ENCODE peak calls at places on chromosomes 6 and 20, in seven cellular contexts. M is HCT116, N is heart left ventricle, G is neural progenitor cell, K is fibroblast of lung, Q is uterus, D is esophagus squamous epithelium. I is an unnamed sample.

GRCh38 chr6:159249752-159250151 is 80.6 kb downstream of the FNDC1 start:
- DNase-seq in D (no peak), M (no peak), G (no peak), Q (no peak), K (no peak), N (no peak), I (no peak)

GRCh38 chr6:38760097-38760496 is 45.0 kb downstream of the DNAH8 start:
- DNase-seq in Q (no peak), N (no peak), G (no peak), K (no peak), D (no peak), M (no peak), I (no peak)

GRCh38 chr6:157556671-157557430 is 175.9 kb downstream of the ZDHHC14 start:
- DNase-seq in N (no peak), D (no peak), K (no peak), M (no peak), G (no peak), Q (no peak), I (no peak)

GRCh38 chr20:35601021-35601973 is 14.3 kb upstream of the SPAG4 start:
- DNase-seq in N (peak; percentile 63), Q (peak; percentile 79), G (peak; percentile 92), K (peak; percentile 72), M (no peak), D (no peak), I (no peak)

GRCh38 chr6:17585766-17586502 is 14.2 kb upstream of the FAM8A1 start:
- DNase-seq in G (peak; percentile 8), D (no peak), N (no peak), M (peak; percentile 88), K (no peak), Q (no peak), I (no peak)

GRCh38 chr20:17431621-17432364 is 99.4 kb downstream of the BFSP1 start:
- DNase-seq in K (peak; percentile 64), N (peak; percentile 16), Q (peak; percentile 26), G (peak; percentile 77), D (no peak), M (peak; percentile 19), I (no peak)

GRCh38 chr6:131954099-131954774 is 3.1 kb upstream of the CCN2 start:
- DNase-seq in Q (no peak), G (no peak), K (peak; percentile 53), D (no peak), M (no peak), N (no peak), I (no peak)

GRCh38 chr20:35854697-35855434 is 83.1 kb downstream of the PHF20 start:
- DNase-seq in Q (no peak), G (no peak), K (no peak), D (no peak), N (no peak), M (no peak), I (no peak)

GRCh38 chr6:37493047-37493995 is 6.4 kb downstream of the CCDC167 start:
- DNase-seq in Q (no peak), K (no peak), M (no peak), D (no peak), N (no peak), G (no peak), I (no peak)

GRCh38 chr20:61813791-61814190 is 251.9 kb downstream of the TAF4 start:
- DNase-seq in K (no peak), D (no peak), Q (no peak), N (no peak), M (no peak), G (no peak), I (no peak)

GRCh38 chr20:19730716-19731115 is 27.3 kb upstream of the RIN2 start:
- DNase-seq in N (no peak), G (no peak), M (no peak), Q (no peak), K (no peak), D (no peak), I (no peak)

GRCh38 chr6:112466378-112467151 is 119.4 kb downstream of the RFPL4B start:
- DNase-seq in N (no peak), D (no peak), Q (no peak), K (peak; percentile 26), G (no peak), M (no peak), I (no peak)

GRCh38 chr20:49636447-49636846 is 68.5 kb upstream of the PTGIS start:
- DNase-seq in M (no peak), Q (no peak), K (no peak), N (peak; percentile 58), D (no peak), G (no peak), I (no peak)

GRCh38 chr6:83071707-83072106 is 4.2 kb downstream of the DOP1A start:
- DNase-seq in D (no peak), N (no peak), G (no peak), M (no peak), Q (no peak), K (no peak), I (no peak)

GRCh38 chr6:106037060-106037459 is 49.1 kb upstream of the PRDM1 start:
- DNase-seq in N (no peak), K (peak; percentile 75), Q (no peak), G (no peak), M (no peak), D (no peak), I (no peak)

GRCh38 chr20:6767536-6768227 is at the start of gene BMP2:
- DNase-seq in N (peak; percentile 60), K (peak; percentile 63), D (no peak), M (no peak), G (peak; percentile 87), Q (peak; percentile 53), I (peak; percentile 64)

GRCh38 chr6:126907312-126907711 is 211.2 kb upstream of the RSPO3 start:
- DNase-seq in K (no peak), G (no peak), N (no peak), Q (no peak), M (no peak), D (no peak), I (no peak)

GRCh38 chr6:99887066-99887465 is 107.0 kb downstream of the MCHR2 start:
- DNase-seq in Q (no peak), K (no peak), G (no peak), D (no peak), M (no peak), N (no peak), I (no peak)

GRCh38 chr6:4941782-4942672 is 61.8 kb downstream of the RPP40 start:
- DNase-seq in N (no peak), Q (peak; percentile 74), D (no peak), M (peak; percentile 45), G (peak; percentile 26), K (peak; percentile 97), I (no peak)

GRCh38 chr20:37071481-37071911 is 24.3 kb downstream of the RBL1 start:
- DNase-seq in K (peak; percentile 22), D (no peak), Q (no peak), N (no peak), G (no peak), M (no peak), I (no peak)

GRCh38 chr20:37066168-37066567 is 29.6 kb downstream of the RBL1 start:
- DNase-seq in G (no peak), N (no peak), Q (no peak), M (no peak), D (no peak), K (no peak), I (no peak)
- H3K36me3 ChIP-seq in G (peaks cover 21% of the 10 kb centered on the region), N (peaks cover 5% of the 10 kb centered on the region), Q (no peaks in the 10 kb centered on the region), M (peaks cover 9% of the 10 kb centered on the region), D (no peaks in the 10 kb centered on the region), K (no peaks in the 10 kb centered on the region), I (peaks cover 29% of the 10 kb centered on the region)

GRCh38 chr6:111427341-111428116 is 55.5 kb downstream of the REV3L start:
- DNase-seq in M (no peak), G (no peak), Q (no peak), N (no peak), D (no peak), K (peak; percentile 79), I (no peak)
- H3K4me3 ChIP-seq in M (no peak overlapping the region), G (no peak overlapping the region), Q (no peak overlapping the region), N (no peak overlapping the region), D (no peak overlapping the region), K (peak overlapping the region; percentile 3), I (no peak overlapping the region)

DNA sequence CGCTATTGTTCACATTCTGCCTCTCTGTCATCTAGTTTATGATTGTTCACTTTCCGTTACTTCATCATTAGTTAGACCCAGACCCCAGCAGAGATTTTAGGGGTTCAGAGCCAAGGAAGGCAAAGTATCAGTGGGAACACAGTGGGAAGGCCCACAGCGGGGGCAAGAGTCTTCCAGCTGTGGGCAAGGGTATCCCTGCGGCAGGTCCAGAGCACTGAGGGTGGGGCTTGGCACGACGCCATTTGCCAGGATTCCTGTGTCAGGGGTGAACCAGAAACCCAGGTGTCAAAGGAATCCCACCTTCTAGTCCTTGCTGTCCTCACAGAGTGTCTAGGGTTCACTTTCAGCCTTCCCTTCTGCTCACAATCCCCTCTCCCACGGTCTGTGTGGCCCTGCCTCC is 13.3 kb downstream of the RAET1E start:
- DNase-seq in D (no peak), K (no peak), G (no peak), M (no peak), Q (no peak), N (no peak), I (peak; percentile 61)
- H3K36me3 ChIP-seq in D (no peaks in the 10 kb centered on the region), K (no peaks in the 10 kb centered on the region), G (no peaks in the 10 kb centered on the region), M (no peaks in the 10 kb centered on the region), Q (no peaks in the 10 kb centered on the region), N (no peaks in the 10 kb centered on the region), I (no peaks in the 10 kb centered on the region)

DNA sequence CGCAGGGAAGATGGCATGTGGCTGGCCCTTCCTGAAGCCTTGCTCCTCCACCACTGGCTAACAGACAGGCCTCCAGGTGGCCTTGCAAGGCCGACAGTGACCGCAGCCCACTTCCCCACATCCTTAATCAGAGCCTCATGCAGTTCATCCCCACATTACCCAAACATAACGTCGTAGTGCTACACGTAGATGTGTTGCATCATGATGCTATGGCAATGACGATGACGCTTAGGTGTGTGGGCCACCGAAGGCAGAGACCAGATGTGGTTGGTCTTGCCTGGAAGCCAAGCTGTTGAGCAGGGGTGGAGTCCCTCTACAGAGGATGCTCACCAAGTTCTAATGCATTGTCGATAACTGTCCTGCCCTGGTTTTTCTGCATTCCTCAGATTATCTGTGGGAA is 5.6 kb downstream of the CD93 start:
- DNase-seq in Q (no peak), K (no peak), G (no peak), D (no peak), M (no peak), N (no peak), I (no peak)
- H3K4me3 ChIP-seq in Q (no peak overlapping the region), K (no peak overlapping the region), G (no peak overlapping the region), D (no peak overlapping the region), M (no peak overlapping the region), N (no peak overlapping the region), I (no peak overlapping the region)

GRCh38 chr6:144555078-144555477 is 269.9 kb downstream of the UTRN start:
- DNase-seq in D (no peak), K (no peak), Q (no peak), M (no peak), G (no peak), N (no peak), I (no peak)

GRCh38 chr6:144547409-144547808 is 262.3 kb downstream of the UTRN start:
- DNase-seq in K (no peak), G (no peak), D (no peak), M (no peak), Q (no peak), N (no peak), I (no peak)

GRCh38 chr6:144548525-144548924 is 263.4 kb downstream of the UTRN start:
- DNase-seq in Q (no peak), G (no peak), M (no peak), D (no peak), K (no peak), N (no peak), I (no peak)

GRCh38 chr6:144550392-144550791 is 265.3 kb downstream of the UTRN start:
- DNase-seq in M (no peak), D (no peak), G (no peak), N (no peak), Q (no peak), K (no peak), I (no peak)

GRCh38 chr6:144551339-144551738 is 266.2 kb downstream of the UTRN start:
- DNase-seq in K (no peak), Q (no peak), M (no peak), D (no peak), G (no peak), N (no peak), I (no peak)
- H3K36me3 ChIP-seq in K (no peaks in the 10 kb centered on the region), Q (no peaks in the 10 kb centered on the region), M (no peaks in the 10 kb centered on the region), D (no peaks in the 10 kb centered on the region), G (no peaks in the 10 kb centered on the region), N (peaks cover 25% of the 10 kb centered on the region), I (peaks cover 64% of the 10 kb centered on the region)